ENCODE peak calls at places on chromosomes 7 and 10, in four cellular contexts. One of them, this sample, is unnamed. For H3K9me1 and H3K4me1, the result is how much of the 10 kb centered on the place peaks cover.

GRCh38 chr10:18376650-18377049 is 236.4 kb downstream of the CACNB2 start:
- DNase-seq in IMR-90: no peak
- DNase-seq in K562: no peak
- DNase-seq in endothelial cell of umbilical vein: no peak
- DNase-seq in this sample: no peak

GRCh38 chr7:80499350-80499955 is 12.4 kb downstream of the GNAT3 start:
- DNase-seq in endothelial cell of umbilical vein: peak
- DNase-seq in K562: no peak
- DNase-seq in IMR-90: peak
- DNase-seq in this sample: peak

GRCh38 chr7:31815796-31816195 is 128.8 kb downstream of the PPP1R17 start:
- DNase-seq in K562: no peak
- DNase-seq in endothelial cell of umbilical vein: peak
- DNase-seq in IMR-90: no peak
- DNase-seq in this sample: no peak

GRCh38 chr10:71795248-71795647 is 21.9 kb upstream of the VSIR start:
- DNase-seq in endothelial cell of umbilical vein: peak
- DNase-seq in K562: peak
- DNase-seq in IMR-90: peak
- DNase-seq in this sample: no peak

GRCh38 chr7:132489776-132490237 is 86.5 kb downstream of the PLXNA4 start:
- DNase-seq in K562: peak
- DNase-seq in IMR-90: no peak
- DNase-seq in endothelial cell of umbilical vein: no peak
- DNase-seq in this sample: no peak

GRCh38 chr7:32958046-32959025 is 1.1 kb downstream of the FKBP9 start:
- DNase-seq in K562: no peak
- DNase-seq in endothelial cell of umbilical vein: peak
- DNase-seq in IMR-90: peak
- DNase-seq in this sample: no peak

GRCh38 chr10:604716-605631 is 84.5 kb downstream of the DIP2C start:
- DNase-seq in endothelial cell of umbilical vein: no peak
- DNase-seq in K562: no peak
- DNase-seq in IMR-90: no peak
- DNase-seq in this sample: no peak

GRCh38 chr7:42831051-42831952 is 80.6 kb downstream of the C7orf25 start:
- DNase-seq in IMR-90: peak
- DNase-seq in K562: no peak
- DNase-seq in endothelial cell of umbilical vein: peak
- DNase-seq in this sample: no peak

GRCh38 chr7:150449206-150449956 is 1.0 kb upstream of the GIMAP8 start:
- DNase-seq in endothelial cell of umbilical vein: peak
- DNase-seq in IMR-90: no peak
- DNase-seq in K562: peak
- DNase-seq in this sample: no peak

GRCh38 chr7:102128303-102128702 is 158.4 kb upstream of the SH2B2 start:
- DNase-seq in K562: no peak
- DNase-seq in IMR-90: no peak
- DNase-seq in endothelial cell of umbilical vein: no peak
- DNase-seq in this sample: no peak
- H3K9me1 ChIP-seq in K562: under half
- H3K9me1 ChIP-seq in IMR-90: under half
- H3K9me1 ChIP-seq in endothelial cell of umbilical vein: under half
- H3K9me1 ChIP-seq in this sample: under half

GRCh38 chr7:70571986-70572385 is 560.0 kb upstream of the GALNT17 start:
- DNase-seq in K562: no peak
- DNase-seq in endothelial cell of umbilical vein: no peak
- DNase-seq in IMR-90: no peak
- DNase-seq in this sample: no peak
- H3K4me1 ChIP-seq in K562: under half
- H3K4me1 ChIP-seq in endothelial cell of umbilical vein: under half
- H3K4me1 ChIP-seq in IMR-90: under half
- H3K4me1 ChIP-seq in this sample: under half

GRCh38 chr10:3037182-3037581 is 30.2 kb upstream of the PFKP start:
- DNase-seq in K562: no peak
- DNase-seq in IMR-90: no peak
- DNase-seq in endothelial cell of umbilical vein: no peak
- DNase-seq in this sample: no peak

GRCh38 chr10:3036155-3036554 is 31.2 kb upstream of the PFKP start:
- DNase-seq in K562: no peak
- DNase-seq in IMR-90: no peak
- DNase-seq in endothelial cell of umbilical vein: no peak
- DNase-seq in this sample: no peak

GRCh38 chr10:3033925-3034324 is 33.4 kb upstream of the PFKP start:
- DNase-seq in K562: no peak
- DNase-seq in IMR-90: no peak
- DNase-seq in endothelial cell of umbilical vein: no peak
- DNase-seq in this sample: no peak

GRCh38 chr10:3036605-3037004 is 30.7 kb upstream of the PFKP start:
- DNase-seq in K562: no peak
- DNase-seq in IMR-90: no peak
- DNase-seq in endothelial cell of umbilical vein: no peak
- DNase-seq in this sample: no peak

DNA sequence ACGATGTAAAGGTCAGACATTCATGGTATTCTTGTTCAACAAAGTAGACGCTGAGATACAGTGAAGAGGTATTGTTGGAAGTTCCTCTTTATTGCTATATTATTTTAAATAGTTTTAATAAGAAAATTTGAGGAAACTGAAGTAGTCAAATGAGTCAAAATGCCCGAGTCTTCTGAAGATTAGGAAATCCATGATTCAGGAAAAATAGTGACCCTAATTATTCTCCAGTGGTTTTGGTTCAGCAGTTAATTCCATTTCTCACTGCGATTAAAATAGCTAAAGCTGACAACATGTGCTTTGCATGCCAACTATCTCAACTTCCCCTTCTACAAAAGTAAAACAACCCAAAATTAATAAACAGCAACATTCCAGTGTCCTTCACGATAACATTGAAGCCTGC is 32.7 kb upstream of the PFKP start:
- DNase-seq in K562: no peak
- DNase-seq in IMR-90: no peak
- DNase-seq in endothelial cell of umbilical vein: no peak
- DNase-seq in this sample: no peak
- H3K9me1 ChIP-seq in K562: under half
- H3K9me1 ChIP-seq in IMR-90: under half
- H3K9me1 ChIP-seq in endothelial cell of umbilical vein: under half
- H3K9me1 ChIP-seq in this sample: under half

GRCh38 chr10:95502377-95502776 is 58.8 kb downstream of the SORBS1 start:
- DNase-seq in K562: no peak
- DNase-seq in endothelial cell of umbilical vein: no peak
- DNase-seq in IMR-90: no peak
- DNase-seq in this sample: no peak

GRCh38 chr10:95501203-95502094 is 59.7 kb downstream of the SORBS1 start:
- DNase-seq in endothelial cell of umbilical vein: no peak
- DNase-seq in K562: no peak
- DNase-seq in IMR-90: no peak
- DNase-seq in this sample: no peak

GRCh38 chr10:95500097-95500496 is 61.1 kb downstream of the SORBS1 start:
- DNase-seq in K562: no peak
- DNase-seq in IMR-90: no peak
- DNase-seq in endothelial cell of umbilical vein: no peak
- DNase-seq in this sample: no peak

GRCh38 chr10:95499482-95499989 is 61.6 kb downstream of the SORBS1 start:
- DNase-seq in K562: no peak
- DNase-seq in endothelial cell of umbilical vein: peak
- DNase-seq in IMR-90: no peak
- DNase-seq in this sample: no peak

DNA sequence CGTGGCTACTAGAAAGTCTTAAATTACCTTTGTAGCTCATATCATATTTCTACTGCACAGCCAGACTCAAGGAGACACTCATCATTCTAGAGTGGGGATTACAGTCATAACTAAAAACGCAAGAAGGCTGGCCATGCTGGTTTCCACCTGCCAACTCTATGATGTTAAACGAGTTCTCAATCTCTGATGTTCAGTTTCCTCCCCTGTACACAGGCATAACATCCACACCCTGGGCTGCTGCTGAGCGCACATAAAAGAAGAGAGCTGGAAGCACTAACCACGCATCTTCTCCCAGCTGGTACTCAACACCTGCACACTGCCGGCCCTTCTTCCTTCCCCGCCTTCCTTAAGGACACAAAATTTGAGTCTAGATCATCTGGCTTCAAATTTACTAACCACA is 60.5 kb downstream of the SORBS1 start:
- DNase-seq in IMR-90: no peak
- DNase-seq in K562: no peak
- DNase-seq in endothelial cell of umbilical vein: no peak
- DNase-seq in this sample: no peak
- H3K4me1 ChIP-seq in IMR-90: under half
- H3K4me1 ChIP-seq in K562: half or more
- H3K4me1 ChIP-seq in endothelial cell of umbilical vein: under half
- H3K4me1 ChIP-seq in this sample: under half

DNA sequence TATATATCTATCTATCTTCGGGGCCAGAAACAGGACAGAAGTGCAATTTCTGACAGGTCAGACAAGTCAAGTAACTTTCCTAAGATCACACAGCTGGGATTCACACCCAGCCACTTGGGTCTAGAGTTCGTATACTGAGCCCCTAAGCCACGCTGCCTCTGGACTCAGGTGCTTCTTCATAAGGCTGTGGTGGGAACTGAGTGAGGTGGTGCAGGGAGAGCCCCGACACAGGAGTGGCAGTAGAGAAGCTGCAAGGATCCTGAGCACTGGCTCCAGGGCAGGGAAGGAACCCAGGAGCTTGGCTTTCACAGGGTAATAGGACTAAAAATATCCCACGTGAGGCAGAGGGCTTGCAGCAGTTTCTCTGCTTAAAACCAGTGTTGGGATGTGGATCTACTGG is 33.8 kb downstream of the C10orf53 start:
- DNase-seq in IMR-90: no peak
- DNase-seq in endothelial cell of umbilical vein: no peak
- DNase-seq in K562: no peak
- DNase-seq in this sample: no peak
- H3K9me1 ChIP-seq in IMR-90: under half
- H3K9me1 ChIP-seq in endothelial cell of umbilical vein: under half
- H3K9me1 ChIP-seq in K562: under half
- H3K9me1 ChIP-seq in this sample: under half

DNA sequence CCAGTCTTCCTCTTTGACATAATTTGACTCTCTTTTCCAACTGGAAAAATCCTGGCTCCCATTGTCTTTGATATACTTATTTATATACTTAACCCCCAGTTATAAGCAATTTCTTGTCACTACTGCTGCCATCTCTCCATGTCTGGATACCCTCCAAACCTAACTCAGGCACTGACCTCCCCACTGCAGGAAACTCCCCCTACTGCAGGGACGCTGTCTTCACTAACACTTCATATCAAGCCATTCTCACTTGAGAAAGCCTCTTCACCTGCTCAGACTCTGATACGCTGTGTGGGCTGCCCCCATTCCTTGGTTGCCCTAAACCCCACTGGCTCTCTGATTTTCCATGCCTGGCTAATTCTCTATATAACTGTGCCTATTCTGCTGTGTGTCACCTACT is 1119.4 kb downstream of the CNTNAP2 start:
- DNase-seq in IMR-90: no peak
- DNase-seq in K562: no peak
- DNase-seq in endothelial cell of umbilical vein: no peak
- DNase-seq in this sample: no peak
- H3K4me1 ChIP-seq in IMR-90: under half
- H3K4me1 ChIP-seq in K562: under half
- H3K4me1 ChIP-seq in endothelial cell of umbilical vein: under half
- H3K4me1 ChIP-seq in this sample: under half

DNA sequence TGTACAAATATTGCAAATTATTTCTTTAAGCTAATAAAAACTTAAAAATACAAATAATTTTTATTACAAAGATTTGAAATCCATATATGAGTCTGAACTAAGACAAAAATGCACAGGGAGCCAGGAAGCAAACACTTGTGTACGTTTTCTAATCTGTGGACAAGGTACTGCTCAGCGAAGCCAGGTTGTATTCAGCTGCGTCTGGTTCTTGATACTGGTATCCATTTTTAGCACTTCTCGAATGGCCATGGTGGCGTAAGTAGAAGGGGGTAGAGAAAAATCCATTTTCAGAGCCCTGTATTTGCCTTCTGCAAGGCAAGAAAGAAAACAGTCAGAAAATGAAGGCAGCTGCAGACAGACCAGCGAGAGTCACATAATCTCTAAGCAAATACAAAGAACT is 64.5 kb downstream of the PUS7 start:
- DNase-seq in endothelial cell of umbilical vein: no peak
- DNase-seq in IMR-90: no peak
- DNase-seq in K562: peak
- DNase-seq in this sample: no peak
- H3K9me1 ChIP-seq in endothelial cell of umbilical vein: under half
- H3K9me1 ChIP-seq in IMR-90: under half
- H3K9me1 ChIP-seq in K562: under half
- H3K9me1 ChIP-seq in this sample: under half

GRCh38 chr7:27161721-27162547 is 3.4 kb downstream of the HOXA9 start:
- DNase-seq in K562: no peak
- DNase-seq in IMR-90: no peak
- DNase-seq in endothelial cell of umbilical vein: no peak
- DNase-seq in this sample: no peak

GRCh38 chr7:27160546-27161213 is 4.2 kb upstream of the HOXA7 start:
- DNase-seq in endothelial cell of umbilical vein: peak
- DNase-seq in K562: peak
- DNase-seq in IMR-90: peak
- DNase-seq in this sample: no peak

GRCh38 chr7:27162548-27162848 is 2.8 kb downstream of the HOXA9 start:
- DNase-seq in endothelial cell of umbilical vein: no peak
- DNase-seq in K562: no peak
- DNase-seq in IMR-90: no peak
- DNase-seq in this sample: no peak

GRCh38 chr7:27160147-27160545 is 3.7 kb upstream of the HOXA7 start:
- DNase-seq in K562: no peak
- DNase-seq in endothelial cell of umbilical vein: no peak
- DNase-seq in IMR-90: no peak
- DNase-seq in this sample: no peak

GRCh38 chr7:27161214-27161720 is 4.1 kb downstream of the HOXA9 start:
- DNase-seq in K562: peak
- DNase-seq in endothelial cell of umbilical vein: no peak
- DNase-seq in IMR-90: no peak
- DNase-seq in this sample: no peak
- H3K4me1 ChIP-seq in K562: under half
- H3K4me1 ChIP-seq in endothelial cell of umbilical vein: under half
- H3K4me1 ChIP-seq in IMR-90: under half
- H3K4me1 ChIP-seq in this sample: under half